ENCODE peak calls at places on chromosomes 6 and 20, in eight cellular contexts. J is AG04449, U is tibial nerve, D is cardiac fibroblast, X is psoas muscle, T is fibroblast of mammary gland, M is heart right ventricle, C is Panc1. F is an unnamed sample.
A peak's percentile ranks its signal among the peaks of the same experiment; 100 is the strongest.

GRCh38 chr6:15620616-15621015 is 42.2 kb downstream of the DTNBP1 start:
- DNase-seq in M (no peak), C (no peak), U (no peak), D (no peak), T (no peak), J (no peak), X (no peak), F (no peak)

GRCh38 chr6:10521104-10521808 is at the start of gene GCNT2:
- DNase-seq in D (peak; percentile 31), C (peak; percentile 79), X (no peak), U (no peak), M (no peak), T (no peak), J (no peak), F (peak; percentile 89)

GRCh38 chr6:158150701-158151100 is 17.4 kb downstream of the SERAC1 start:
- DNase-seq in C (no peak), M (no peak), U (no peak), J (no peak), T (peak; percentile 77), X (no peak), D (no peak), F (no peak)

GRCh38 chr6:33452496-33452895 is 1.9 kb upstream of the ZBTB9 start:
- DNase-seq in T (no peak), J (no peak), D (no peak), M (no peak), U (no peak), X (no peak), C (no peak), F (no peak)

GRCh38 chr6:141484726-141485125 is 648.0 kb upstream of the GJE1 start:
- DNase-seq in J (no peak), X (no peak), T (peak; percentile 44), M (no peak), D (peak; percentile 42), C (no peak), U (no peak), F (no peak)

GRCh38 chr20:53654932-53655674 is 61.5 kb upstream of the ZNF217 start:
- DNase-seq in M (no peak), T (no peak), J (no peak), C (no peak), X (no peak), D (peak; percentile 20), U (no peak), F (no peak)

GRCh38 chr6:120493483-120493882 is 840.8 kb downstream of the TBC1D32 start:
- DNase-seq in J (no peak), M (no peak), C (no peak), D (no peak), X (no peak), T (peak; percentile 30), U (no peak), F (no peak)

GRCh38 chr6:29647927-29648642 is 8.8 kb upstream of the MOG start:
- DNase-seq in U (no peak), M (no peak), C (no peak), X (no peak), D (peak; percentile 59), J (no peak), T (peak; percentile 54), F (no peak)

GRCh38 chr20:3890410-3890751 is 1.2 kb downstream of the PANK2 start:
- DNase-seq in U (no peak), J (no peak), X (no peak), C (no peak), M (no peak), T (peak; percentile 57), D (no peak), F (no peak)

GRCh38 chr6:167697316-167697715 is 129.4 kb upstream of the AFDN start:
- DNase-seq in D (peak; percentile 52), X (no peak), T (no peak), C (no peak), U (no peak), J (no peak), M (no peak), F (no peak)

GRCh38 chr6:42250509-42250908 is 32.8 kb upstream of the MRPS10 start:
- DNase-seq in C (no peak), D (no peak), U (no peak), T (no peak), M (no peak), J (no peak), X (no peak), F (no peak)

GRCh38 chr20:61701401-61701800 is 364.3 kb downstream of the TAF4 start:
- DNase-seq in X (no peak), D (no peak), T (no peak), J (no peak), U (no peak), M (no peak), C (no peak), F (no peak)

GRCh38 chr20:31661625-31662371 is 24.1 kb downstream of the COX4I2 start:
- DNase-seq in J (no peak), M (peak; percentile 83), X (peak; percentile 84), U (peak; percentile 72), T (peak; percentile 63), D (peak; percentile 82), C (peak; percentile 74), F (no peak)

GRCh38 chr6:141394125-141394536 is 738.6 kb upstream of the GJE1 start:
- DNase-seq in U (no peak), X (no peak), J (no peak), M (no peak), D (no peak), C (no peak), T (no peak), F (no peak)

GRCh38 chr20:24694727-24695528 is 225.5 kb downstream of the SYNDIG1 start:
- DNase-seq in T (no peak), J (no peak), C (no peak), U (no peak), X (peak; percentile 31), D (no peak), M (no peak), F (no peak)

GRCh38 chr6:169937389-169938261 is 186.2 kb downstream of the ERMARD start:
- DNase-seq in M (no peak), T (no peak), J (no peak), D (no peak), C (no peak), U (no peak), X (no peak), F (no peak)

GRCh38 chr6:167855825-167856425 is 29.2 kb downstream of the AFDN start:
- DNase-seq in C (peak; percentile 91), M (no peak), U (no peak), X (no peak), D (peak; percentile 88), J (peak; percentile 66), T (peak; percentile 99), F (no peak)

GRCh38 chr6:21064716-21065340 is 528.7 kb upstream of the SOX4 start:
- DNase-seq in T (no peak), U (no peak), J (no peak), X (no peak), M (no peak), D (peak; percentile 76), C (no peak), F (no peak)

GRCh38 chr20:64115171-64115911 is 8.0 kb upstream of the NPBWR2 start:
- DNase-seq in M (no peak), X (no peak), C (no peak), U (no peak), D (no peak), T (no peak), J (no peak), F (no peak)

GRCh38 chr20:8800089-8800488 is 268.8 kb upstream of the PLCB4 start:
- DNase-seq in D (no peak), T (no peak), C (no peak), J (no peak), X (no peak), M (no peak), U (no peak), F (no peak)
- TF ChIP-seq CTCF in D (no peak), T (peak; percentile 15), C (no peak), J (no peak), X (no peak), M (no peak), U (no peak), F (peak; percentile 30)

GRCh38 chr6:31680841-31681671 is at the start of gene LY6G5C:
- DNase-seq in C (peak; percentile 30), D (peak; percentile 95), T (peak; percentile 91), J (peak; percentile 64), X (peak; percentile 82), M (peak; percentile 86), U (peak; percentile 70), F (peak; percentile 69)

GRCh38 chr6:31676322-31676903 is 4.5 kb downstream of the LY6G5C start:
- DNase-seq in U (no peak), T (no peak), D (no peak), X (no peak), C (no peak), J (no peak), M (no peak), F (no peak)

GRCh38 chr6:31680226-31680840 is 534 bp downstream of the LY6G5C start:
- DNase-seq in C (no peak), J (no peak), X (no peak), M (no peak), T (no peak), U (no peak), D (no peak), F (no peak)

GRCh38 chr6:31676904-31677303 is 4.0 kb downstream of the LY6G5C start:
- DNase-seq in T (no peak), U (no peak), M (no peak), J (no peak), C (no peak), D (no peak), X (no peak), F (no peak)

DNA sequence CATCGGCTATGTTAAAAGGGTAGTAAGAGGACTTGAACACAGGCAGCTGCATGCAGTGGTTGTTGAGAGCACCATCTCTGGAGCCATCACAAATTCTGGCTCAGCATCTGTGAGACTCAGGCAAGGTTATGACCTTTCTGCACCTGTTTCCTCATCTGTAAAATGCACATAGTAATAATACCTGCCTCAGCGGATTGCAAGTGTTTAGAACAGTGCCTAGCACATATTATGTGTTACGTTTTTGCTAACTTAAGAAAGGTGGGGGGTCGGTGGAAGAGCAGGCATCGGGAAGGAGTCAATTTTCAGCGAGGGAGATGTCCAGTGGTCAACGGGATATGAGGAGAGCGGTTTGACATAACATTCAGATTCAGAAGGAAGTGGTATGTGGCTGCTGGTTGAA is 2.9 kb downstream of the LY6G5C start:
- DNase-seq in U (no peak), D (no peak), C (no peak), J (no peak), M (no peak), T (no peak), X (no peak), F (no peak)
- H3K4me3 ChIP-seq in U (no peak overlapping the region), D (no peak overlapping the region), C (no peak overlapping the region), J (no peak overlapping the region), M (no peak overlapping the region), T (no peak overlapping the region), X (no peak overlapping the region), F (no peak overlapping the region)

GRCh38 chr20:1397710-1398109 is 4.9 kb upstream of the FKBP1A start:
- DNase-seq in M (no peak), C (no peak), U (no peak), T (no peak), D (peak; percentile 58), J (no peak), X (no peak), F (no peak)
- TF ChIP-seq CTCF in M (peak; percentile 53), C (peak; percentile 41), U (peak; percentile 40), T (peak; percentile 40), D (peak; percentile 42), J (no peak), X (no peak), F (no peak)

GRCh38 chr20:49893242-49894072 is 21.9 kb downstream of the SPATA2 start:
- DNase-seq in C (no peak), X (no peak), M (no peak), T (no peak), U (no peak), J (no peak), D (no peak), F (no peak)
- H3K4me3 ChIP-seq in C (no peak overlapping the region), X (no peak overlapping the region), M (peak overlapping the region; percentile 29), T (no peak overlapping the region), U (no peak overlapping the region), J (no peak overlapping the region), D (no peak overlapping the region), F (no peak overlapping the region)

F was measured in retinal pigment epithelial cell.